ENCODE peak calls at places on chromosomes 3 and 15, in nine cellular contexts. One of them, this sample, is unnamed. For H3K4me1, the result is how much of the 10 kb centered on the place peaks cover.

GRCh38 chr15:63971904-63972303 is 74.4 kb downstream of the DAPK2 start:
- DNase-seq in mucosa of descending colon: no peak
- DNase-seq in neural progenitor cell: no peak
- DNase-seq in mammary epithelial cell: no peak
- DNase-seq in fibroblast of lung: no peak
- DNase-seq in right atrium auricular region: no peak
- DNase-seq in IMR-90: no peak
- DNase-seq in A549: no peak
- DNase-seq in psoas muscle: no peak
- DNase-seq in this sample: no peak

GRCh38 chr3:45480218-45480617 is 91.8 kb downstream of the LARS2 start:
- DNase-seq in IMR-90: no peak
- DNase-seq in psoas muscle: no peak
- DNase-seq in right atrium auricular region: no peak
- DNase-seq in fibroblast of lung: no peak
- DNase-seq in neural progenitor cell: no peak
- DNase-seq in A549: no peak
- DNase-seq in mammary epithelial cell: peak
- DNase-seq in mucosa of descending colon: no peak
- DNase-seq in this sample: no peak

GRCh38 chr3:41265011-41265545 is 65.8 kb downstream of the CTNNB1 start:
- DNase-seq in IMR-90: peak
- DNase-seq in mucosa of descending colon: no peak
- DNase-seq in fibroblast of lung: peak
- DNase-seq in A549: peak
- DNase-seq in mammary epithelial cell: no peak
- DNase-seq in psoas muscle: no peak
- DNase-seq in neural progenitor cell: no peak
- DNase-seq in right atrium auricular region: no peak
- DNase-seq in this sample: no peak

GRCh38 chr3:113271189-113271588 is 59.8 kb downstream of the BOC start:
- DNase-seq in fibroblast of lung: no peak
- DNase-seq in psoas muscle: no peak
- DNase-seq in right atrium auricular region: no peak
- DNase-seq in mammary epithelial cell: no peak
- DNase-seq in A549: no peak
- DNase-seq in neural progenitor cell: no peak
- DNase-seq in IMR-90: no peak
- DNase-seq in mucosa of descending colon: no peak
- DNase-seq in this sample: no peak

GRCh38 chr3:184635126-184635525 is 73.5 kb downstream of the EPHB3 start:
- DNase-seq in mucosa of descending colon: no peak
- DNase-seq in IMR-90: no peak
- DNase-seq in fibroblast of lung: no peak
- DNase-seq in A549: no peak
- DNase-seq in right atrium auricular region: no peak
- DNase-seq in mammary epithelial cell: no peak
- DNase-seq in psoas muscle: peak
- DNase-seq in neural progenitor cell: no peak
- DNase-seq in this sample: no peak

GRCh38 chr3:113912551-113913246 is 35.1 kb upstream of the ZDHHC23 start:
- DNase-seq in neural progenitor cell: peak
- DNase-seq in fibroblast of lung: peak
- DNase-seq in IMR-90: peak
- DNase-seq in psoas muscle: no peak
- DNase-seq in mammary epithelial cell: peak
- DNase-seq in A549: peak
- DNase-seq in mucosa of descending colon: no peak
- DNase-seq in right atrium auricular region: no peak
- DNase-seq in this sample: no peak

GRCh38 chr15:78673476-78673875 is 32.5 kb upstream of the CHRNB4 start:
- DNase-seq in fibroblast of lung: no peak
- DNase-seq in A549: no peak
- DNase-seq in mammary epithelial cell: no peak
- DNase-seq in IMR-90: no peak
- DNase-seq in neural progenitor cell: no peak
- DNase-seq in right atrium auricular region: no peak
- DNase-seq in mucosa of descending colon: no peak
- DNase-seq in psoas muscle: no peak
- DNase-seq in this sample: no peak

GRCh38 chr3:69368129-69368741 is 17.7 kb downstream of the FRMD4B start:
- DNase-seq in IMR-90: no peak
- DNase-seq in mucosa of descending colon: no peak
- DNase-seq in neural progenitor cell: no peak
- DNase-seq in right atrium auricular region: no peak
- DNase-seq in fibroblast of lung: no peak
- DNase-seq in psoas muscle: no peak
- DNase-seq in A549: no peak
- DNase-seq in mammary epithelial cell: peak
- DNase-seq in this sample: no peak

GRCh38 chr15:52318729-52319500 is 23.3 kb upstream of the MYO5C start:
- DNase-seq in fibroblast of lung: no peak
- DNase-seq in right atrium auricular region: no peak
- DNase-seq in psoas muscle: no peak
- DNase-seq in neural progenitor cell: no peak
- DNase-seq in mammary epithelial cell: peak
- DNase-seq in IMR-90: no peak
- DNase-seq in A549: no peak
- DNase-seq in mucosa of descending colon: no peak
- DNase-seq in this sample: no peak

GRCh38 chr15:64810499-64811326 is 14.7 kb downstream of the PIF1 start:
- DNase-seq in fibroblast of lung: no peak
- DNase-seq in mucosa of descending colon: no peak
- DNase-seq in neural progenitor cell: no peak
- DNase-seq in A549: no peak
- DNase-seq in psoas muscle: no peak
- DNase-seq in mammary epithelial cell: no peak
- DNase-seq in IMR-90: no peak
- DNase-seq in right atrium auricular region: no peak
- DNase-seq in this sample: no peak

GRCh38 chr3:23664459-23664858 is 141.3 kb upstream of the UBE2E1 start:
- DNase-seq in IMR-90: peak
- DNase-seq in mucosa of descending colon: no peak
- DNase-seq in right atrium auricular region: no peak
- DNase-seq in neural progenitor cell: no peak
- DNase-seq in psoas muscle: no peak
- DNase-seq in fibroblast of lung: no peak
- DNase-seq in A549: no peak
- DNase-seq in mammary epithelial cell: peak
- DNase-seq in this sample: no peak

GRCh38 chr15:24898715-24899278 is 56.0 kb upstream of the SNRPN start:
- DNase-seq in neural progenitor cell: peak
- DNase-seq in mammary epithelial cell: no peak
- DNase-seq in IMR-90: no peak
- DNase-seq in A549: no peak
- DNase-seq in fibroblast of lung: no peak
- DNase-seq in psoas muscle: no peak
- DNase-seq in right atrium auricular region: no peak
- DNase-seq in mucosa of descending colon: no peak
- DNase-seq in this sample: no peak

GRCh38 chr15:25989327-25989726 is 126.2 kb upstream of the ATP10A start:
- DNase-seq in mucosa of descending colon: no peak
- DNase-seq in psoas muscle: no peak
- DNase-seq in fibroblast of lung: no peak
- DNase-seq in IMR-90: no peak
- DNase-seq in neural progenitor cell: no peak
- DNase-seq in mammary epithelial cell: no peak
- DNase-seq in A549: no peak
- DNase-seq in right atrium auricular region: no peak
- DNase-seq in this sample: no peak

GRCh38 chr3:14780927-14781507 is 37.7 kb upstream of the FGD5 start:
- DNase-seq in neural progenitor cell: peak
- DNase-seq in psoas muscle: peak
- DNase-seq in mammary epithelial cell: peak
- DNase-seq in mucosa of descending colon: peak
- DNase-seq in A549: peak
- DNase-seq in IMR-90: peak
- DNase-seq in right atrium auricular region: no peak
- DNase-seq in fibroblast of lung: peak
- DNase-seq in this sample: no peak

GRCh38 chr15:90562669-90563068 is 32.9 kb downstream of the CRTC3 start:
- DNase-seq in IMR-90: no peak
- DNase-seq in psoas muscle: no peak
- DNase-seq in mucosa of descending colon: no peak
- DNase-seq in neural progenitor cell: no peak
- DNase-seq in mammary epithelial cell: no peak
- DNase-seq in right atrium auricular region: no peak
- DNase-seq in A549: no peak
- DNase-seq in fibroblast of lung: no peak
- DNase-seq in this sample: no peak

DNA sequence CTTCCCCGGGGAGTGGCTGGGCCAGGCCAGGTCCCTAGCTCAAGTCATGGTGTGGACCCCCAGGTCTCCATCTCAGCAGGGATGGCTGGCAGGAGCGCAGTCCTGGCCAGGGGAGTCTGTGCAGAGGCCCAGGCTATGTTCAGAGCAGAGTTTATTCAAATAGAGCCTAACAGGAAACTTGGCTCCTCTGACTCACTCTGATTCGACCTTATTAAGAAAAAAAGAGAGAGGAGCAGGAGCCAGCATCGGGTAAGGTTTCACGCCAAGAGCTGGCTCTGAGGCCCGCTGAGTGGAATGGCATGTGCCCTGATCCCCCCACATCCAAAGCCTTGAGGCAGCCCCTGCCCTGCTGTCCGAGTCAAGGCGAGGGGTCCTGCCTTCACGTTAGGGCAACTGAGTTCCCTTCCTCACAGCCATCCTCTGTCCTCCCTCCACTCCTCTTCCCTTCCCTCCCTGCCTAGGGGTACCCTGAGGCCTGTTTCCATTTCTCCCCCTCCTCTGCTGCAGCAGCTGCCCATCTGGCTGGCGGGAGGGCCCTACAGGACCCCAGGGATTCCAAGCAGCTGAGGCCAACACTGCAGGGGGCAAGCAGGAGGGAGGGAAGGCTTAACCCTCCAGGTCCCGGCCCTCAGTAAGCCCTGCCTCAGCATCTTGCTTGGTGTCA is 1.9 kb upstream of the LOXL1 start:
- DNase-seq in A549: peak
- DNase-seq in mucosa of descending colon: no peak
- DNase-seq in mammary epithelial cell: peak
- DNase-seq in IMR-90: peak
- DNase-seq in neural progenitor cell: peak
- DNase-seq in right atrium auricular region: peak
- DNase-seq in fibroblast of lung: peak
- DNase-seq in psoas muscle: peak
- DNase-seq in this sample: peak
- H3K4me1 ChIP-seq in A549: under half
- H3K4me1 ChIP-seq in mucosa of descending colon: under half
- H3K4me1 ChIP-seq in mammary epithelial cell: under half
- H3K4me1 ChIP-seq in IMR-90: half or more
- H3K4me1 ChIP-seq in neural progenitor cell: half or more
- H3K4me1 ChIP-seq in right atrium auricular region: half or more
- H3K4me1 ChIP-seq in fibroblast of lung: half or more
- H3K4me1 ChIP-seq in psoas muscle: under half
- H3K4me1 ChIP-seq in this sample: under half

GRCh38 chr15:101168898-101169297 is 83.0 kb downstream of the CHSY1 start:
- DNase-seq in fibroblast of lung: no peak
- DNase-seq in psoas muscle: no peak
- DNase-seq in neural progenitor cell: no peak
- DNase-seq in right atrium auricular region: no peak
- DNase-seq in mucosa of descending colon: no peak
- DNase-seq in mammary epithelial cell: no peak
- DNase-seq in A549: no peak
- DNase-seq in IMR-90: no peak
- DNase-seq in this sample: no peak
- H3K4me3 ChIP-seq in fibroblast of lung: no peak
- H3K4me3 ChIP-seq in psoas muscle: peak
- H3K4me3 ChIP-seq in neural progenitor cell: no peak
- H3K4me3 ChIP-seq in right atrium auricular region: no peak
- H3K4me3 ChIP-seq in mucosa of descending colon: no peak
- H3K4me3 ChIP-seq in mammary epithelial cell: no peak
- H3K4me3 ChIP-seq in A549: no peak
- H3K4me3 ChIP-seq in IMR-90: no peak
- H3K4me3 ChIP-seq in this sample: no peak

DNA sequence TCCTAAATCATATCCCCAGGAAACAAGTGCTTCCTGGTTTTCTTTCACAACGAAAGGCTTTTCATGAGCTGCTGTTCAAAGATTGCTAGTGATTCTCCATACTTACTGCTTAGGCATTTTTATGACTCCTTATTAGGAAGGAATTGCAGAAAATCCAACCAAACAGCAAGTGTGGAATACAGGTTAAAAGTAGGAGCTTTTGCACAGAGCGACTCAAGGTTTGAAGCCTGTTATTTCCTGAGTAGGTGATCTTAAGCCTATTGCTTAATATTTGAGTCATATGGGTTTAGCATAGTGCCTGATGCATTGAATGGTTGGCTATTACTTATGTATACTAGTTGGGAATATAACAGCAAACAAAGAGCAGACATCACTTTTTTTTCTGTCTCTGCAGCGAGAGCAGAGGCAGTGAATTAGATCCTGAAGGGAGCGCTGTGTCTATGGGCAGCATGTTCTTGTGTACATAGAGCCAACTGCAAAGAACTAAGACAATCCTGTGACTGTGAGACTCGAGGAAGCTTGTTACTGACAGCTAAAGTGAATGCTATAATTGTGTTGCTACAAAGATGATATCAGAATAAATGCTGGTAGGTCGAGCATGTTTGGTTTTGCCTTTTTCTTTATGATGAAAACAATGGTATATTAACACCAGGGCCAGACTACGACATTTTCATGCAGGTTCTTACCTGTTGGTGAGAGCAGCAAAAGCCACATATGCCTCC is 6.3 kb downstream of the TM4SF1 start:
- DNase-seq in neural progenitor cell: peak
- DNase-seq in right atrium auricular region: no peak
- DNase-seq in fibroblast of lung: peak
- DNase-seq in psoas muscle: no peak
- DNase-seq in mammary epithelial cell: peak
- DNase-seq in IMR-90: peak
- DNase-seq in A549: peak
- DNase-seq in mucosa of descending colon: no peak
- DNase-seq in this sample: no peak
- H3K4me1 ChIP-seq in neural progenitor cell: under half
- H3K4me1 ChIP-seq in right atrium auricular region: under half
- H3K4me1 ChIP-seq in fibroblast of lung: under half
- H3K4me1 ChIP-seq in psoas muscle: under half
- H3K4me1 ChIP-seq in mammary epithelial cell: half or more
- H3K4me1 ChIP-seq in IMR-90: under half
- H3K4me1 ChIP-seq in A549: half or more
- H3K4me1 ChIP-seq in mucosa of descending colon: under half
- H3K4me1 ChIP-seq in this sample: under half

GRCh38 chr3:151227438-151228290 is 24.6 kb upstream of the GPR171 start:
- DNase-seq in IMR-90: peak
- DNase-seq in fibroblast of lung: peak
- DNase-seq in mammary epithelial cell: peak
- DNase-seq in right atrium auricular region: peak
- DNase-seq in neural progenitor cell: peak
- DNase-seq in psoas muscle: peak
- DNase-seq in mucosa of descending colon: peak
- DNase-seq in A549: peak
- DNase-seq in this sample: peak
- H3K4me3 ChIP-seq in IMR-90: no peak
- H3K4me3 ChIP-seq in fibroblast of lung: no peak
- H3K4me3 ChIP-seq in mammary epithelial cell: no peak
- H3K4me3 ChIP-seq in right atrium auricular region: no peak
- H3K4me3 ChIP-seq in neural progenitor cell: no peak
- H3K4me3 ChIP-seq in psoas muscle: no peak
- H3K4me3 ChIP-seq in mucosa of descending colon: no peak
- H3K4me3 ChIP-seq in A549: no peak
- H3K4me3 ChIP-seq in this sample: no peak

This sample was measured in aorta.